ENCODE peak calls at places on chromosomes 12 and 14, in eight cellular contexts. H is AG09309, J is mucosa of descending colon, C is uterus, A is PC-3, Y is Caco-2, U is adrenal gland, X is ovary. M is an unnamed sample.

GRCh38 chr14:105537580-105538474 is 11.4 kb downstream of the TMEM121 start:
- DNase-seq in H (no peak), J (peak), C (peak), A (peak), Y (no peak), U (peak), X (peak), M (no peak)

GRCh38 chr12:121709478-121709890 is 3.1 kb upstream of the TMEM120B start:
- DNase-seq in H (no peak), J (no peak), C (no peak), A (peak), Y (peak), U (no peak), X (no peak), M (no peak)

GRCh38 chr12:10967409-10967808 is 19.3 kb downstream of the TAS2R50 start:
- DNase-seq in H (peak), J (no peak), C (no peak), A (no peak), Y (no peak), U (no peak), X (no peak), M (no peak)

GRCh38 chr14:63542231-63542999 is 762 bp downstream of the PPP2R5E start:
- DNase-seq in H (no peak), J (peak), C (peak), A (peak), Y (no peak), U (peak), X (no peak), M (no peak)

GRCh38 chr14:75928587-75929230 is 53.1 kb downstream of the TGFB3 start:
- DNase-seq in H (no peak), J (no peak), C (no peak), A (no peak), Y (no peak), U (no peak), X (no peak), M (no peak)

GRCh38 chr14:87772854-87773253 is 220.1 kb downstream of the GALC start:
- DNase-seq in H (no peak), J (no peak), C (no peak), A (no peak), Y (no peak), U (no peak), X (no peak), M (no peak)

GRCh38 chr14:61475316-61475715 is 153.9 kb downstream of the PRKCH start:
- DNase-seq in H (no peak), J (peak), C (no peak), A (peak), Y (no peak), U (peak), X (no peak), M (no peak)

GRCh38 chr12:16389594-16389993 is 42.1 kb downstream of the MGST1 start:
- DNase-seq in H (peak), J (no peak), C (no peak), A (peak), Y (no peak), U (no peak), X (no peak), M (no peak)

GRCh38 chr14:52188381-52188780 is 79.1 kb upstream of the PTGDR start:
- DNase-seq in H (no peak), J (no peak), C (no peak), A (peak), Y (no peak), U (no peak), X (no peak), M (no peak)

GRCh38 chr12:43882578-43883178 is 46.8 kb downstream of the TMEM117 start:
- DNase-seq in H (peak), J (peak), C (no peak), A (peak), Y (no peak), U (no peak), X (no peak), M (peak)

GRCh38 chr12:86634706-86635410 is 378.7 kb upstream of the MGAT4C start:
- DNase-seq in H (no peak), J (no peak), C (no peak), A (peak), Y (no peak), U (no peak), X (no peak), M (no peak)

GRCh38 chr12:75812341-75813018 is 219.1 kb downstream of the PHLDA1 start:
- DNase-seq in H (peak), J (no peak), C (no peak), A (no peak), Y (no peak), U (no peak), X (no peak), M (no peak)

GRCh38 chr12:53179694-53180269 is 740 bp upstream of the ZNF740 start:
- DNase-seq in H (no peak), J (peak), C (no peak), A (peak), Y (no peak), U (peak), X (peak), M (no peak)

GRCh38 chr12:83216230-83216629 is 529.5 kb downstream of the TMTC2 start:
- DNase-seq in H (no peak), J (no peak), C (no peak), A (no peak), Y (no peak), U (no peak), X (no peak), M (no peak)

GRCh38 chr12:46457958-46458357 is 85.4 kb upstream of the SLC38A2 start:
- DNase-seq in H (no peak), J (no peak), C (no peak), A (no peak), Y (no peak), U (no peak), X (no peak), M (no peak)

GRCh38 chr12:32302218-32302826 is 97.0 kb upstream of the FGD4 start:
- DNase-seq in H (no peak), J (peak), C (no peak), A (peak), Y (no peak), U (no peak), X (no peak), M (no peak)

GRCh38 chr14:77301103-77301502 is 19.6 kb downstream of the POMT2 start:
- DNase-seq in H (peak), J (peak), C (peak), A (peak), Y (peak), U (peak), X (peak), M (peak)

GRCh38 chr12:47862881-47863280 is 41.9 kb downstream of the VDR start:
- DNase-seq in H (no peak), J (no peak), C (no peak), A (no peak), Y (no peak), U (no peak), X (no peak), M (no peak)

GRCh38 chr14:82642425-82642824 is 1108.8 kb upstream of the SEL1L start:
- DNase-seq in H (no peak), J (peak), C (no peak), A (peak), Y (peak), U (no peak), X (peak), M (peak)

GRCh38 chr12:12563529-12563928 is 866 bp upstream of the DUSP16 start:
- DNase-seq in H (no peak), J (no peak), C (no peak), A (no peak), Y (no peak), U (no peak), X (no peak), M (no peak)

GRCh38 chr12:26789731-26790644 is 43.0 kb downstream of the ITPR2 start:
- DNase-seq in H (no peak), J (peak), C (no peak), A (peak), Y (no peak), U (no peak), X (no peak), M (no peak)

GRCh38 chr14:60544659-60545058 is 35.7 kb downstream of the SIX6 start:
- DNase-seq in H (no peak), J (no peak), C (no peak), A (no peak), Y (no peak), U (no peak), X (no peak), M (no peak)

GRCh38 chr14:50067723-50068495 is 48.5 kb downstream of the VCPKMT start:
- DNase-seq in H (peak), J (peak), C (no peak), A (peak), Y (no peak), U (peak), X (no peak), M (no peak)

DNA sequence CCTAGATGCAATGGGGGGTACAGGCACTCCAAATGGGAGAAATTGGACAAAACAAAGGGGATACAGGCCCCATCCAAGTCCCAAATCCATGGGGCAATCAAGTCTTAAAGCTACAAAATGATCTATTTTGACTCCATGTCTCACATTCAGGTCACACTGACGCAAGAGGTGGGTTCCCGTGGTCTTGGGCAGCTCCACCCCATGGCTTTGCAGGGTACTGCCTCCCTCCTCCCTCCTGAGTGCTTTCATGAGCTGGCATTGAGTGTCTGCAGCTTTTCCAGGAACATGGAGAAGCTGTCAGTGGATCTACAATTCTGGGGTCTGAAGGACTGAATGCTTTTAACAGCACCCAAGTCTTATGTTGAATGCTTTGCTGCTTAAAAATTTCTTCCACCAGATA is 274.5 kb upstream of the LRIG3 start:
- DNase-seq in H (no peak), J (no peak), C (no peak), A (no peak), Y (no peak), U (no peak), X (no peak), M (no peak)
- TF ChIP-seq CTCF in H (no peak), J (no peak), C (no peak), A (no peak), Y (no peak), U (no peak), X (no peak), M (no peak)

GRCh38 chr12:52011602-52012214 is 5.0 kb downstream of the TAMALIN start:
- DNase-seq in H (no peak), J (no peak), C (no peak), A (no peak), Y (no peak), U (no peak), X (no peak), M (no peak)

GRCh38 chr12:52010692-52011601 is 4.2 kb downstream of the TAMALIN start:
- DNase-seq in H (no peak), J (no peak), C (no peak), A (no peak), Y (no peak), U (no peak), X (peak), M (no peak)

GRCh38 chr12:52009081-52009751 is 2.5 kb downstream of the TAMALIN start:
- DNase-seq in H (no peak), J (no peak), C (no peak), A (no peak), Y (no peak), U (no peak), X (peak), M (no peak)

GRCh38 chr12:52007982-52008510 is 1.3 kb downstream of the TAMALIN start:
- DNase-seq in H (no peak), J (no peak), C (no peak), A (no peak), Y (no peak), U (no peak), X (no peak), M (no peak)

DNA sequence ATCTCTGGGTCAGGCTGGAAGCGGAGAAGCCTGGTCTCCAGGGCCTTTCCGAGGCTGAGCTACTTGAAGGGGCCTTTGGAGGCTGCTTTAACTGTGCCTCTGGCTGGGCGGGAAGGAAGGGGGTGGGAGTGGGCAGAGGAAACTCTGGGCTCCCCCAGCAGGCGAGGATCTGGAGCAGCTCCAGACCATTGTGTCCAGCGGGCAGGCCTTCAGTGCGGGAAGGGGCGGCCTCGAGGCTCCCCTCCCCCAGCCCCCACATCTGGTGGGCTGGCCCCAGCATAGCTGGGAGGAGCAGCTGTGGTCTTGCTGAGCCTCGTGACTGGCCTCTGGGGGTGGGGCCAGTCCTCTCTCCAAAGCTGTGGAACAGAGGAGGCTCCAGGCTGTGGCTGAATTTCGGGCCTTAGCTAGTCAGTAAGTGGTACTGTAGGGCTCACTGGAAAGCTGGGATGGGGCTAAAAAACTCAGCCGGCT is 3.4 kb downstream of the TAMALIN start:
- DNase-seq in H (no peak), J (peak), C (peak), A (no peak), Y (no peak), U (peak), X (peak), M (no peak)
- H3K4me3 ChIP-seq in H (no peak), J (no peak), C (no peak), A (no peak), Y (no peak), U (no peak), X (no peak), M (peak)

DNA sequence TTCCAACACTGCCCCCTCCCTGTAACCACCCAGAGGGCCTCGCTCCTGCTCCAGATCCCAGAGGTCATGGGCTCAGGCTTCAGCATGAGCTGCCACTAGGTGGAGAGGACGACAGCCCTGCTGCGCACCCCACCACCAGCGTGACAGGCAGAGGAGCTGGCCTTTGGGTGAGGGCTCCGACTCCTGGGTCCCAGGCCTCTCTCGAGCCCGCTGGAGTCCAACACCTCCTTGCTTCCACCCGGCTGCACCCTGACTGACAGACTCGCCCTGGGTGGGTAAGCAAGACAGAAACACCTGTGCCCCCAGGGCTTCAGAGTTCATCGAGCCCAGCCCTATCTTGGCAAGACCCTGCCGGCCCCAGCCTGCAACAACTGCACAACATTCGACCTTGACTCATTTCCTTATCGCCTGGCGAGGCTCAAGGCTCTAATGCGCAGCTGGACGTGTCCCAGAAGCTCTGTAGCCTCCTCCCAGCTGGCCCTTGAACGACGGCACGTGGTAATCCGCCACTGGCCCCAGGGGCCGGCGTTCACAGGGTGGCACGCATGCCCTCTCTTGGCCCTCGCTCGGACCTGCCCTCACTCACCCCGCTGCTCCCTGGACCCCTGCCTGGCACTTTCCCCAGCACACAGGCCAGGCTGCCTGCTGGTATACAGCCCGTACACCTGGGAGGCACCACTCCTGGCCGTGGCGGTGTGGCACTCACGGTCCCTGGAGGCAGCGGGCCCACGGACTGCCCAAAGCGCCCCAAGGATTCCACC is 28.0 kb downstream of the VPS37B start:
- DNase-seq in H (no peak), J (peak), C (no peak), A (peak), Y (peak), U (peak), X (peak), M (no peak)
- TF ChIP-seq CTCF in H (no peak), J (peak), C (no peak), A (peak), Y (peak), U (peak), X (no peak), M (no peak)

GRCh38 chr14:79229383-79229875 is 981.9 kb downstream of the DIO2 start:
- DNase-seq in H (no peak), J (no peak), C (no peak), A (no peak), Y (no peak), U (no peak), X (no peak), M (no peak)

GRCh38 chr14:79225815-79226214 is 985.5 kb downstream of the DIO2 start:
- DNase-seq in H (no peak), J (no peak), C (no peak), A (no peak), Y (no peak), U (no peak), X (no peak), M (no peak)
- H3K4me3 ChIP-seq in H (no peak), J (no peak), C (no peak), A (no peak), Y (no peak), U (no peak), X (no peak), M (no peak)

DNA sequence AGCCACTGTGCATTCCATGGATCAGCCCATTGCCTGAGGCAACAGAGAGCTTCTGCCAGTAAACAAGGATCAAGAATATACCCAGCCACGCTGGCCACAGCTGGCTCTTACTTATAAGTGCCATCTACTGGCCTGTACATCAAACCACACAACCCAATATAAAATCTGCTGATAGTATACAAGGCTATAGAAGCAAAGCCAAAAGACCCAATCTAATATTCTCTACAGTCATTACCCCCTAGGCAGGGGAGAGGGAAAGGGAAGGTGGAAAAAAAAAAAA is 4.4 kb upstream of the FAM186B start:
- DNase-seq in H (no peak), J (no peak), C (no peak), A (peak), Y (no peak), U (no peak), X (no peak), M (no peak)
- TF ChIP-seq CTCF in H (no peak), J (no peak), C (no peak), A (peak), Y (no peak), U (no peak), X (no peak), M (peak)

DNA sequence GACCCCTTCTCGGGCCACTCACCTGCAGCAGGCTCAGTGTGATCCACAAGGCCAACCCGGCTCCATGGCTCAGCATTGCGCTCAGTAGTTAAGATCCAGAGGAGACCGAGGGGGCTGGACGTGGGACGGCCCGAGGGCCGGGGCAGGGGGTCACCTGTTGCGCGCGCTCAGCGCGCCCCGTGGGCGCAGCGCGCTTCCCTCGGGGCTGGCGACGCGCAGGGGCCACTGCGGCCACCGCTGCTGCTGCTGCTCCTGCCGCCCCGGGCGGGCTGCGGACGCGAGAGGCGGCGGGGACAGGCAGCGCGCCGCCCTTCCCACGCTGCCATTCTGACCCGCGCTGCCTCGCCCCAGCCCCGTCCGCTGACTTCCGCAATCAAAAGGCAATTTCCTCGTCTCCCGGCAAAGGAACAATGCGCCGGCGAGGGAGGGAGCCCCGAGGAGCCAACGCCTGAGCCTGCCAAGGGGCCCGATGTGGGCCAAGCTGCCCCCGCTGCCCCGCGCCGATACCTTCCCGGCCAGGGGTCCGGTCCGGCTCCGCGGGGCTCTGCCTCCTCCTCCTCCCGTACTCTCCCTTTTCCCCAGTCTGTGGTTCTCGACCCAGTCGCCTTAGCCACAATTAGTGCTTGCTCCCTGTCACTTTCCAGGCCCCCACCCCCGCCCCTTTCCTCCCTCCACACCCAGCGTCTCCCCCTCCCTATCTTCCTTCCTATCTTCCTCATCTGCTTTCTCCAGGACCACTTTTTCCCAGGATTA is 27.3 kb downstream of the PTPRB start:
- DNase-seq in H (no peak), J (peak), C (peak), A (peak), Y (peak), U (peak), X (peak), M (no peak)
- H3K4me3 ChIP-seq in H (peak), J (peak), C (peak), A (peak), Y (peak), U (no peak), X (peak), M (peak)